ENCODE peak calls at places on chromosomes 4 and X, in six cellular contexts. One of them, this sample, is unnamed.

GRCh38 chrX:24276011-24276410 is 37.9 kb downstream of the SUPT20HL2 start:
- DNase-seq in A549: no peak
- DNase-seq in endothelial cell of umbilical vein: no peak
- DNase-seq in K562: no peak
- DNase-seq in GM12878: no peak
- DNase-seq in HepG2: no peak
- DNase-seq in this sample: peak; percentile 59

GRCh38 chr4:8239661-8240060 is 29.9 kb upstream of the HTRA3 start:
- DNase-seq in A549: no peak
- DNase-seq in endothelial cell of umbilical vein: no peak
- DNase-seq in K562: no peak
- DNase-seq in GM12878: no peak
- DNase-seq in HepG2: no peak
- DNase-seq in this sample: no peak

GRCh38 chrX:129609395-129609794 is 45.4 kb downstream of the APLN start:
- DNase-seq in A549: no peak
- DNase-seq in endothelial cell of umbilical vein: no peak
- DNase-seq in K562: peak; percentile 11
- DNase-seq in GM12878: no peak
- DNase-seq in HepG2: no peak
- DNase-seq in this sample: peak; percentile 19

GRCh38 chrX:40307871-40308270 is 210.1 kb upstream of the BCOR start:
- DNase-seq in A549: no peak
- DNase-seq in endothelial cell of umbilical vein: no peak
- DNase-seq in K562: no peak
- DNase-seq in GM12878: no peak
- DNase-seq in HepG2: no peak
- DNase-seq in this sample: no peak

GRCh38 chr4:142713282-142714030 is 132.6 kb downstream of the INPP4B start:
- DNase-seq in A549: no peak
- DNase-seq in endothelial cell of umbilical vein: no peak
- DNase-seq in K562: no peak
- DNase-seq in GM12878: no peak
- DNase-seq in HepG2: no peak
- DNase-seq in this sample: no peak

GRCh38 chr4:151644625-151645024 is 116.2 kb downstream of the GATB start:
- DNase-seq in A549: no peak
- DNase-seq in endothelial cell of umbilical vein: peak; percentile 7
- DNase-seq in K562: peak; percentile 27
- DNase-seq in GM12878: no peak
- DNase-seq in HepG2: peak; percentile 44
- DNase-seq in this sample: peak; percentile 51

GRCh38 chr4:43932448-43932847 is 516.2 kb downstream of the KCTD8 start:
- DNase-seq in A549: no peak
- DNase-seq in endothelial cell of umbilical vein: no peak
- DNase-seq in K562: no peak
- DNase-seq in GM12878: no peak
- DNase-seq in HepG2: no peak
- DNase-seq in this sample: no peak

GRCh38 chr4:79292008-79292407 is 33.9 kb downstream of the NAA11 start:
- DNase-seq in A549: no peak
- DNase-seq in endothelial cell of umbilical vein: no peak
- DNase-seq in K562: no peak
- DNase-seq in GM12878: no peak
- DNase-seq in HepG2: no peak
- DNase-seq in this sample: no peak

GRCh38 chr4:3301450-3302163 is 8.8 kb downstream of the RGS12 start:
- DNase-seq in A549: no peak
- DNase-seq in endothelial cell of umbilical vein: no peak
- DNase-seq in K562: no peak
- DNase-seq in GM12878: no peak
- DNase-seq in HepG2: no peak
- DNase-seq in this sample: no peak

GRCh38 chr4:55543858-55544257 is 2.9 kb downstream of the CLOCK start:
- DNase-seq in A549: no peak
- DNase-seq in endothelial cell of umbilical vein: no peak
- DNase-seq in K562: peak; percentile 43
- DNase-seq in GM12878: no peak
- DNase-seq in HepG2: no peak
- DNase-seq in this sample: peak; percentile 42

GRCh38 chrX:118370921-118371624 is 25.2 kb downstream of the WDR44 start:
- DNase-seq in A549: no peak
- DNase-seq in endothelial cell of umbilical vein: no peak
- DNase-seq in K562: no peak
- DNase-seq in GM12878: no peak
- DNase-seq in HepG2: peak; percentile 2
- DNase-seq in this sample: no peak

GRCh38 chr4:182593864-182594263 is 323.3 kb downstream of the DCTD start:
- DNase-seq in A549: no peak
- DNase-seq in endothelial cell of umbilical vein: peak; percentile 95
- DNase-seq in K562: no peak
- DNase-seq in GM12878: no peak
- DNase-seq in HepG2: no peak
- DNase-seq in this sample: no peak

GRCh38 chr4:139266208-139266582 is 13.8 kb downstream of the MGARP start:
- DNase-seq in A549: no peak
- DNase-seq in endothelial cell of umbilical vein: no peak
- DNase-seq in K562: no peak
- DNase-seq in GM12878: no peak
- DNase-seq in HepG2: no peak
- DNase-seq in this sample: no peak

GRCh38 chr4:68895561-68896198 is 55.9 kb downstream of the UGT2A3 start:
- DNase-seq in A549: no peak
- DNase-seq in endothelial cell of umbilical vein: no peak
- DNase-seq in K562: no peak
- DNase-seq in GM12878: no peak
- DNase-seq in HepG2: no peak
- DNase-seq in this sample: no peak

GRCh38 chr4:24210332-24210902 is 320.6 kb upstream of the PPARGC1A start:
- DNase-seq in A549: peak; percentile 5
- DNase-seq in endothelial cell of umbilical vein: no peak
- DNase-seq in K562: no peak
- DNase-seq in GM12878: no peak
- DNase-seq in HepG2: no peak
- DNase-seq in this sample: peak; percentile 43

GRCh38 chrX:119288890-119289393 is 52.9 kb downstream of the PGRMC1 start:
- DNase-seq in A549: no peak
- DNase-seq in endothelial cell of umbilical vein: no peak
- DNase-seq in K562: no peak
- DNase-seq in GM12878: no peak
- DNase-seq in HepG2: no peak
- DNase-seq in this sample: peak; percentile 10

GRCh38 chr4:143046454-143046853 is 138.3 kb upstream of the USP38 start:
- DNase-seq in A549: no peak
- DNase-seq in endothelial cell of umbilical vein: no peak
- DNase-seq in K562: no peak
- DNase-seq in GM12878: no peak
- DNase-seq in HepG2: no peak
- DNase-seq in this sample: no peak

GRCh38 chrX:105552395-105552794 is 269.9 kb upstream of the NRK start:
- DNase-seq in A549: no peak
- DNase-seq in endothelial cell of umbilical vein: peak; percentile 1
- DNase-seq in K562: no peak
- DNase-seq in GM12878: no peak
- DNase-seq in HepG2: no peak
- DNase-seq in this sample: no peak

GRCh38 chr4:79178770-79179169 is 147.1 kb downstream of the NAA11 start:
- DNase-seq in A549: no peak
- DNase-seq in endothelial cell of umbilical vein: no peak
- DNase-seq in K562: no peak
- DNase-seq in GM12878: no peak
- DNase-seq in HepG2: no peak
- DNase-seq in this sample: no peak

GRCh38 chr4:113316879-113317278 is 267.4 kb downstream of the ANK2 start:
- DNase-seq in A549: no peak
- DNase-seq in endothelial cell of umbilical vein: no peak
- DNase-seq in K562: no peak
- DNase-seq in GM12878: peak; percentile 75
- DNase-seq in HepG2: no peak
- DNase-seq in this sample: no peak

GRCh38 chrX:110004210-110004609 is 1.3 kb downstream of the TMEM164 start:
- DNase-seq in A549: no peak
- DNase-seq in endothelial cell of umbilical vein: no peak
- DNase-seq in K562: no peak
- DNase-seq in GM12878: no peak
- DNase-seq in HepG2: peak; percentile 9
- DNase-seq in this sample: no peak

GRCh38 chr4:97139796-97140195 is 1003.5 kb downstream of the STPG2 start:
- DNase-seq in A549: no peak
- DNase-seq in endothelial cell of umbilical vein: no peak
- DNase-seq in K562: no peak
- DNase-seq in GM12878: no peak
- DNase-seq in HepG2: no peak
- DNase-seq in this sample: no peak

GRCh38 chr4:84927428-84927827 is 39.1 kb downstream of the WDFY3 start:
- DNase-seq in A549: no peak
- DNase-seq in endothelial cell of umbilical vein: no peak
- DNase-seq in K562: no peak
- DNase-seq in GM12878: no peak
- DNase-seq in HepG2: no peak
- DNase-seq in this sample: no peak

GRCh38 chr4:87251104-87251503 is 30.7 kb upstream of the KLHL8 start:
- DNase-seq in A549: no peak
- DNase-seq in endothelial cell of umbilical vein: peak; percentile 42
- DNase-seq in K562: no peak
- DNase-seq in GM12878: no peak
- DNase-seq in HepG2: no peak
- DNase-seq in this sample: no peak

GRCh38 chrX:15299945-15300851 is 15.2 kb downstream of the ASB11 start:
- DNase-seq in A549: peak; percentile 25
- DNase-seq in endothelial cell of umbilical vein: peak; percentile 53
- DNase-seq in K562: peak; percentile 14
- DNase-seq in GM12878: no peak
- DNase-seq in HepG2: peak; percentile 7
- DNase-seq in this sample: peak; percentile 27

GRCh38 chrX:45322382-45322781 is 121.7 kb upstream of the DIPK2B start:
- DNase-seq in A549: peak; percentile 16
- DNase-seq in endothelial cell of umbilical vein: peak; percentile 67
- DNase-seq in K562: no peak
- DNase-seq in GM12878: no peak
- DNase-seq in HepG2: peak; percentile 37
- DNase-seq in this sample: peak; percentile 46

GRCh38 chr4:157217708-157218107 is 2.8 kb upstream of the GRIA2 start:
- DNase-seq in A549: no peak
- DNase-seq in endothelial cell of umbilical vein: peak; percentile 56
- DNase-seq in K562: no peak
- DNase-seq in GM12878: no peak
- DNase-seq in HepG2: peak; percentile 3
- DNase-seq in this sample: peak; percentile 22

GRCh38 chr4:23856630-23857029 is 33.2 kb downstream of the PPARGC1A start:
- DNase-seq in A549: no peak
- DNase-seq in endothelial cell of umbilical vein: no peak
- DNase-seq in K562: no peak
- DNase-seq in GM12878: no peak
- DNase-seq in HepG2: peak; percentile 80
- DNase-seq in this sample: no peak

GRCh38 chr4:185143596-185143969 is 517 bp downstream of the SLC25A4 start:
- DNase-seq in A549: no peak
- DNase-seq in endothelial cell of umbilical vein: peak; percentile 24
- DNase-seq in K562: no peak
- DNase-seq in GM12878: no peak
- DNase-seq in HepG2: peak; percentile 22
- DNase-seq in this sample: peak; percentile 33

GRCh38 chr4:176238157-176238608 is 30.8 kb downstream of the ASB5 start:
- DNase-seq in A549: no peak
- DNase-seq in endothelial cell of umbilical vein: peak; percentile 87
- DNase-seq in K562: no peak
- DNase-seq in GM12878: no peak
- DNase-seq in HepG2: no peak
- DNase-seq in this sample: no peak

GRCh38 chrX:108304210-108304609 is 134.0 kb downstream of the COL4A6 start:
- DNase-seq in A549: no peak
- DNase-seq in endothelial cell of umbilical vein: peak; percentile 30
- DNase-seq in K562: peak; percentile 13
- DNase-seq in GM12878: no peak
- DNase-seq in HepG2: no peak
- DNase-seq in this sample: peak; percentile 31
- TF ChIP-seq CTCF in A549: peak; percentile 37
- TF ChIP-seq CTCF in endothelial cell of umbilical vein: no peak
- TF ChIP-seq CTCF in K562: peak; percentile 29
- TF ChIP-seq CTCF in GM12878: peak; percentile 16
- TF ChIP-seq CTCF in HepG2: peak; percentile 62
- TF ChIP-seq CTCF in this sample: peak; percentile 45

GRCh38 chr4:177369372-177369771 is 59.7 kb downstream of the NEIL3 start:
- DNase-seq in A549: no peak
- DNase-seq in endothelial cell of umbilical vein: no peak
- DNase-seq in K562: no peak
- DNase-seq in GM12878: no peak
- DNase-seq in HepG2: no peak
- DNase-seq in this sample: no peak

GRCh38 chr4:177371452-177371851 is 61.8 kb downstream of the NEIL3 start:
- DNase-seq in A549: no peak
- DNase-seq in endothelial cell of umbilical vein: no peak
- DNase-seq in K562: no peak
- DNase-seq in GM12878: no peak
- DNase-seq in HepG2: no peak
- DNase-seq in this sample: no peak

GRCh38 chr4:177367336-177367735 is 57.7 kb downstream of the NEIL3 start:
- DNase-seq in A549: no peak
- DNase-seq in endothelial cell of umbilical vein: no peak
- DNase-seq in K562: no peak
- DNase-seq in GM12878: no peak
- DNase-seq in HepG2: peak; percentile 24
- DNase-seq in this sample: peak; percentile 45
- TF ChIP-seq MYC in A549: no peak
- TF ChIP-seq MYC in endothelial cell of umbilical vein: no peak
- TF ChIP-seq MYC in K562: no peak
- TF ChIP-seq MYC in GM12878: no peak
- TF ChIP-seq MYC in HepG2: no peak
- TF ChIP-seq MYC in this sample: no peak

GRCh38 chr4:6710282-6710681 is 617 bp upstream of the MRFAP1L1 start:
- DNase-seq in A549: no peak
- DNase-seq in endothelial cell of umbilical vein: peak; percentile 9
- DNase-seq in K562: no peak
- DNase-seq in GM12878: no peak
- DNase-seq in HepG2: no peak
- DNase-seq in this sample: no peak
- TF ChIP-seq CTCF in A549: no peak
- TF ChIP-seq CTCF in endothelial cell of umbilical vein: no peak
- TF ChIP-seq CTCF in K562: no peak
- TF ChIP-seq CTCF in GM12878: no peak
- TF ChIP-seq CTCF in HepG2: no peak
- TF ChIP-seq CTCF in this sample: no peak

DNA sequence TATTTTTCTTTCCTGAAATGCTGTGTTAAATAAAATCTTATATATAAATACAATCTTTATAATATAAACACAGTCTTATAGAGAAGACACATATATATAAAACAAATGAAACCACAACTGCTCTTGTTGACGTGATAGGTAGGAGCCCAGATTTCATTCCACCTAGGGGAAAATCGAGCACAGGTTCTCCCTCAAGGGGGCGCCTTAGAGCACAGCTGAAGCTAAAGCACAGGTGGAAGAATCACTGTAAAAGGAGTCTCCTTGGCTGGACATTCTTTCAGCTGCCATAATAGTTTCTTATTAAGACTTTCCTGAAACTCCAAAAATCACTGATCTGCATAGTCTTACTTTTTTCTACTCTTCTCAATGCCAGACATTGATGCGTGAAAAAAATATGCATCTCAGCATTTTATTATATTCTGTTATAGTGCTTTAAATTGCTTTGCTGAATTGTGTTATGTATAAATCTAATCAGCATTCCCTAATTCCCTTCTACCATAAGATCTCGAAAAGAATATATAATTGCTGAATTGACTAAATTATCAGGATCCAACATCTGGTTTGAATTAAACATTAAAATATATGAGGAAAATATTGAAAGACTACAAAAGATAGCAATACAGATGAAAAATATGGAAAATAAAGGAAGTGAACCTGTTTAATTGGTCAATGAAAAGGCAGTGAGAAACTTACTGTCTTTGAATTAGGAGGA is 25.5 kb upstream of the RXFP1 start:
- DNase-seq in A549: peak; percentile 1
- DNase-seq in endothelial cell of umbilical vein: peak; percentile 57
- DNase-seq in K562: peak; percentile 26
- DNase-seq in GM12878: no peak
- DNase-seq in HepG2: peak; percentile 10
- DNase-seq in this sample: peak; percentile 46
- TF ChIP-seq MYC in A549: no peak
- TF ChIP-seq MYC in endothelial cell of umbilical vein: no peak
- TF ChIP-seq MYC in K562: no peak
- TF ChIP-seq MYC in GM12878: no peak
- TF ChIP-seq MYC in HepG2: no peak
- TF ChIP-seq MYC in this sample: no peak

This sample was measured in NB4.